ENCODE peak calls at places on chromosomes 13 and 19, in ten cellular contexts. X, Q, N, P, J, D, R, B, C and M are unnamed samples.

GRCh38 chr13:47603365-47603764 is 397.7 kb downstream of the SUCLA2 start:
- DNase-seq in X (no peak), Q (no peak), N (no peak), P (no peak), J (no peak), D (no peak), R (no peak), B (no peak), C (no peak), M (no peak)

GRCh38 chr13:110524484-110525254 is 36.9 kb downstream of the RAB20 start:
- DNase-seq in X (peak), Q (no peak), N (peak), P (no peak), J (no peak), D (peak), R (peak), B (peak), C (peak), M (no peak)

GRCh38 chr13:30341815-30342570 is 34.6 kb upstream of the KATNAL1 start:
- DNase-seq in X (peak), Q (peak), N (peak), P (no peak), J (no peak), D (peak), R (peak), B (peak), C (peak), M (no peak)

GRCh38 chr19:9709305-9709704 is 34.4 kb upstream of the ZNF562 start:
- DNase-seq in X (no peak), Q (no peak), N (no peak), P (no peak), J (no peak), D (no peak), R (no peak), B (peak), C (no peak), M (no peak)

GRCh38 chr13:53821632-53822031 is 793.0 kb downstream of the OLFM4 start:
- DNase-seq in X (no peak), Q (no peak), N (no peak), P (no peak), J (no peak), D (no peak), R (no peak), B (no peak), C (no peak), M (no peak)

GRCh38 chr13:21330126-21330861 is 128.8 kb downstream of the ZDHHC20 start:
- DNase-seq in X (no peak), Q (no peak), N (no peak), P (no peak), J (no peak), D (no peak), R (no peak), B (no peak), C (no peak), M (no peak)

GRCh38 chr13:73417012-73417615 is 358.3 kb downstream of the KLF5 start:
- DNase-seq in X (no peak), Q (no peak), N (no peak), P (no peak), J (peak), D (no peak), R (no peak), B (peak), C (no peak), M (no peak)

GRCh38 chr13:89900104-89900760 is 1447.3 kb upstream of the MIR17HG start:
- DNase-seq in X (no peak), Q (no peak), N (no peak), P (no peak), J (no peak), D (no peak), R (no peak), B (no peak), C (no peak), M (no peak)

GRCh38 chr13:45331981-45332830 is 8.8 kb downstream of the TPT1 start:
- DNase-seq in X (no peak), Q (no peak), N (no peak), P (no peak), J (no peak), D (no peak), R (no peak), B (peak), C (no peak), M (no peak)

GRCh38 chr13:95201814-95202521 is 99.3 kb downstream of the ABCC4 start:
- DNase-seq in X (no peak), Q (no peak), N (no peak), P (no peak), J (no peak), D (no peak), R (no peak), B (no peak), C (no peak), M (no peak)

GRCh38 chr19:40609561-40610395 is 8.6 kb downstream of the LTBP4 start:
- DNase-seq in X (peak), Q (peak), N (peak), P (peak), J (peak), D (peak), R (peak), B (peak), C (peak), M (peak)

GRCh38 chr13:30111810-30112209 is 195.5 kb downstream of the KATNAL1 start:
- DNase-seq in X (no peak), Q (no peak), N (no peak), P (no peak), J (peak), D (no peak), R (no peak), B (no peak), C (no peak), M (no peak)

GRCh38 chr19:43229315-43229714 is 23.9 kb upstream of the PSG4 start:
- DNase-seq in X (no peak), Q (no peak), N (no peak), P (no peak), J (no peak), D (no peak), R (no peak), B (no peak), C (no peak), M (no peak)

DNA sequence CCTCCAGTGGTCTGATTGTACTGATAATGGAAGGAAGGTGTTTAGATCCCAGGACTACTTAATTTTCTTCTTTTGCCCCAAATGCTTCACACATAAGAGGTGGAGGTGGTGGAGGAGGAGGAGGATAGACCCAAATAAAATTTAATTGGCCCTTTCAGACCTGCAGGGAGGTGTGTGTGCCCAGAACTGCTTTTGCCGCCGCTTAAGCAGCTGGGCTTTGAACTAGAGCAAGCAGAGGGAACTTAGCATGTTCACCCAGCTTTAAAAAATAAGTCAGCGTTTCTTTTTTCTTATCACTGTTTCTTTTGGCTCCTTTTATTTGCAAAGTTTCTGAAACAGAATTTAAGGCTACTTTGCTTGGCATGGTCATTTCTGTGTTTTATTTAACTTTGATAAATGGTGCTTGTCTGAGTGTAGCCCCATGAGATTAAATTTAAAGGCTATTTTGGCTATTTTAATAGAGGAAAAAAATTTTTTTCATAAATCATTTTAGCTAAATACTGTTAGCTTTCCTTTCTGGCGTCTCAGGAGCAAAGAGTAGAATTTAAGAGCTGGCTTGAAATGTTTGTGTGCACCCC is 43.2 kb upstream of the RNF113B start:
- DNase-seq in X (no peak), Q (no peak), N (no peak), P (no peak), J (no peak), D (no peak), R (peak), B (peak), C (no peak), M (no peak)
- H3K27ac ChIP-seq in X (no peak), Q (peak), N (no peak), P (no peak), J (no peak), D (no peak), R (peak), B (peak), C (no peak), M (no peak)

DNA sequence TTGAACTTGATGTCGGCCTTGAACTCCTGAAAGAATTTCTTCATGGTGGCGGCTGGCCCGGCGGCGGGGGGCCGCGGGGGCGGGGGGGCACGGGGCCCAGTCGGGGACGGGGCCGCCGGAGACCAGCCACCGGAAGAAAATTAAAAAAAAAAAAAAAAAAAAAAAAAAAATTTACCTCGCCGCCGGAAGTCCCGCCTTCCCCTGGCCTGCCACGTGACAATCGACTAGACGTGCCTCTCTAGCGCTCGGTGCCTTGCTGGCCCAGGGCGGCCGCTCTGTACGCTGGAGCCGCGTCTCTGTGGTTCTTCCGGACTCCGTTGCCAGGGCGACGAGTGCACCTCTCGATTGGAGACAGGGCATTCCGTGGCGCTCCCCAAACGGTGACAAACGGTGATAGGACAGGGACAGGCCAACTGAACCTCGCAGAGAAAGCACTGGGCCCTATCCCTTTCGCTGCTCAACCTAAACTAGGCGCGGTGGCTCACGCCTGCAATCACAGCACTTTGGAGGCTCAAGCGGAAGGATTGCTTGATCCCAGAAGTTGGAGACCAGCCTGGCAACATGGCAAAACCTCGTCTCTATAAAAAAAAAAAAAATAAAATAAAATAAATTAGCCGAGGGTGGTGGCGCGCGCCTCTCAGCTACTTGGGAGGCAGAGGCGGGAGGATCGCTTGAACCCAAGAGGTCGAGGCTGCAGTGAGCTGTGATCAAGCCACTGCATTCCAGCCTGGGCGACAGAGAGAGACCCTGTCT is at the start of gene UBXN6:
- DNase-seq in X (peak), Q (peak), N (peak), P (peak), J (peak), D (peak), R (peak), B (peak), C (peak), M (peak)
- TF ChIP-seq POLR2A in X (no peak), Q (no peak), N (no peak), P (no peak), J (no peak), D (no peak), R (no peak), B (peak), C (no peak), M (no peak)

GRCh38 chr13:26726684-26727083 is 33.9 kb downstream of the GPR12 start:
- DNase-seq in X (no peak), Q (no peak), N (no peak), P (no peak), J (no peak), D (no peak), R (no peak), B (no peak), C (no peak), M (no peak)
- H3K27ac ChIP-seq in X (no peak), Q (no peak), N (no peak), P (no peak), J (no peak), D (no peak), R (no peak), B (no peak), C (no peak), M (no peak)

GRCh38 chr19:56314018-56314583 is 538 bp downstream of the ZSCAN5A start:
- DNase-seq in X (no peak), Q (no peak), N (no peak), P (no peak), J (peak), D (peak), R (no peak), B (no peak), C (no peak), M (no peak)
- TF ChIP-seq POLR2A in X (no peak), Q (no peak), N (peak), P (no peak), J (no peak), D (peak), R (no peak), B (no peak), C (no peak), M (no peak)